ENCODE peak calls at places on chromosomes 16 and 17, in seven cellular contexts. N, M, L, H, E, F and U are unnamed samples.

GRCh38 chr16:10598157-10598556 is 17.8 kb upstream of the EMP2 start:
- DNase-seq in F (no peak), L (peak), E (no peak), H (no peak), N (no peak), M (no peak), U (no peak)

GRCh38 chr17:73630531-73630930 is 13.7 kb downstream of the SDK2 start:
- DNase-seq in M (no peak), F (no peak), E (no peak), H (no peak), N (no peak), L (no peak), U (no peak)

GRCh38 chr16:6286176-6286575 is 1046.5 kb upstream of the RBFOX1 start:
- DNase-seq in L (no peak), M (no peak), H (no peak), F (no peak), N (no peak), E (no peak), U (no peak)

GRCh38 chr16:66881014-66881417 is 701 bp downstream of the PDP2 start:
- DNase-seq in M (no peak), L (no peak), F (peak), H (no peak), N (no peak), E (no peak), U (no peak)

GRCh38 chr16:64657316-64658011 is 464.4 kb downstream of the CDH11 start:
- DNase-seq in H (no peak), E (no peak), L (no peak), F (no peak), M (no peak), N (no peak), U (no peak)

GRCh38 chr16:56669005-56669839 is at the start of gene MT1H:
- DNase-seq in N (no peak), H (no peak), E (no peak), M (no peak), L (peak), F (no peak), U (no peak)

GRCh38 chr17:16301963-16302855 is 51.1 kb downstream of the CENPV start:
- DNase-seq in H (no peak), F (no peak), L (no peak), E (no peak), M (no peak), N (no peak), U (no peak)

GRCh38 chr17:76562734-76563148 is 22.9 kb downstream of the PRCD start:
- DNase-seq in E (peak), H (peak), N (no peak), L (no peak), F (peak), M (no peak), U (no peak)

GRCh38 chr16:88783391-88784073 is 1.5 kb downstream of the PIEZO1 start:
- DNase-seq in F (no peak), H (no peak), E (no peak), N (no peak), L (peak), M (no peak), U (no peak)

GRCh38 chr16:87855852-87856715 is 13.2 kb downstream of the SLC7A5 start:
- DNase-seq in N (no peak), F (no peak), M (peak), E (no peak), L (peak), H (no peak), U (peak)

GRCh38 chr16:53369921-53370320 is 64.3 kb upstream of the RBL2 start:
- DNase-seq in F (no peak), H (no peak), L (no peak), M (no peak), N (no peak), E (peak), U (no peak)

GRCh38 chr17:40615295-40615988 is 32.2 kb downstream of the SMARCE1 start:
- DNase-seq in N (no peak), L (peak), M (peak), H (peak), E (no peak), F (peak), U (peak)

GRCh38 chr16:70761656-70762055 is 39.3 kb downstream of the VAC14 start:
- DNase-seq in M (no peak), N (no peak), F (no peak), L (no peak), H (no peak), E (no peak), U (no peak)
- TF ChIP-seq CTCF in M (no peak), N (no peak), F (no peak), L (no peak), H (no peak), E (no peak), U (no peak)

GRCh38 chr16:84959045-84959576 is 52.2 kb downstream of the ZDHHC7 start:
- DNase-seq in L (no peak), H (no peak), F (peak), M (no peak), E (no peak), N (no peak), U (no peak)
- TF ChIP-seq CTCF in L (no peak), H (peak), F (peak), M (no peak), E (peak), N (no peak), U (no peak)

GRCh38 chr17:44363613-44364159 is at the start of gene FAM171A2:
- DNase-seq in F (peak), H (no peak), M (no peak), N (no peak), E (no peak), L (peak), U (peak)
- TF ChIP-seq CTCF in F (peak), H (peak), M (peak), N (peak), E (peak), L (no peak), U (peak)

GRCh38 chr17:43330876-43331639 is 67.7 kb upstream of the ARL4D start:
- DNase-seq in N (no peak), F (no peak), H (no peak), M (no peak), L (no peak), E (no peak), U (no peak)

GRCh38 chr17:43329183-43329582 is 69.6 kb upstream of the ARL4D start:
- DNase-seq in H (no peak), L (no peak), M (no peak), N (no peak), E (no peak), F (no peak), U (no peak)

GRCh38 chr17:43333438-43333943 is 65.3 kb upstream of the ARL4D start:
- DNase-seq in H (no peak), M (no peak), L (no peak), N (no peak), F (no peak), E (no peak), U (no peak)

GRCh38 chr17:43334744-43335400 is 63.9 kb upstream of the ARL4D start:
- DNase-seq in F (no peak), M (no peak), E (no peak), N (no peak), H (no peak), L (no peak), U (no peak)

GRCh38 chr17:43332211-43332610 is 66.6 kb upstream of the ARL4D start:
- DNase-seq in N (no peak), H (no peak), M (no peak), E (no peak), F (no peak), L (no peak), U (no peak)
- TF ChIP-seq CTCF in N (no peak), H (no peak), M (no peak), E (no peak), F (no peak), L (no peak), U (no peak)

GRCh38 chr17:7393613-7394451 is 493 bp downstream of the PLSCR3 start:
- DNase-seq in N (no peak), M (peak), H (no peak), L (peak), F (no peak), E (no peak), U (peak)

GRCh38 chr17:7396147-7396546 is 1.8 kb upstream of the PLSCR3 start:
- DNase-seq in L (no peak), M (no peak), N (no peak), H (no peak), E (no peak), F (no peak), U (no peak)

GRCh38 chr17:7392696-7393612 is 1.4 kb downstream of the PLSCR3 start:
- DNase-seq in H (no peak), N (no peak), E (no peak), L (no peak), F (no peak), M (no peak), U (no peak)

GRCh38 chr17:7391307-7391706 is 3.0 kb downstream of the PLSCR3 start:
- DNase-seq in E (no peak), H (no peak), F (no peak), L (no peak), N (no peak), M (no peak), U (no peak)

GRCh38 chr17:7394452-7395191 is at the start of gene PLSCR3:
- DNase-seq in M (peak), N (peak), F (peak), H (peak), E (peak), L (peak), U (peak)
- TF ChIP-seq CTCF in M (peak), N (peak), F (peak), H (peak), E (peak), L (no peak), U (peak)